ENCODE peak calls at places on chromosomes 13 and 19, in four cellular contexts. One of them, this sample, is unnamed.

GRCh38 chr19:47362321-47362720 is 13.2 kb downstream of the DHX34 start:
- DNase-seq in pancreas: no peak
- DNase-seq in uterus: no peak
- DNase-seq in transverse colon: no peak
- DNase-seq in this sample: no peak

GRCh38 chr13:112901951-112902651 is 66.9 kb upstream of the MCF2L start:
- DNase-seq in pancreas: peak; percentile 51
- DNase-seq in uterus: no peak
- DNase-seq in transverse colon: no peak
- DNase-seq in this sample: no peak

GRCh38 chr13:27822258-27822872 is 30.1 kb downstream of the GSX1 start:
- DNase-seq in pancreas: no peak
- DNase-seq in uterus: no peak
- DNase-seq in transverse colon: no peak
- DNase-seq in this sample: no peak

GRCh38 chr19:54190942-54191670 is at the start of gene TSEN34:
- DNase-seq in pancreas: peak; percentile 94
- DNase-seq in uterus: peak; percentile 52
- DNase-seq in transverse colon: peak; percentile 90
- DNase-seq in this sample: no peak

GRCh38 chr13:37640499-37640898 is 41.9 kb upstream of the POSTN start:
- DNase-seq in pancreas: no peak
- DNase-seq in uterus: no peak
- DNase-seq in transverse colon: no peak
- DNase-seq in this sample: peak; percentile 55

GRCh38 chr13:37995052-37995451 is 125.5 kb upstream of the TRPC4 start:
- DNase-seq in pancreas: no peak
- DNase-seq in uterus: no peak
- DNase-seq in transverse colon: no peak
- DNase-seq in this sample: no peak

GRCh38 chr13:98416408-98416807 is 160.5 kb downstream of the STK24 start:
- DNase-seq in pancreas: peak; percentile 74
- DNase-seq in uterus: no peak
- DNase-seq in transverse colon: peak; percentile 76
- DNase-seq in this sample: no peak

GRCh38 chr19:51514866-51515481 is 13.4 kb upstream of the SIGLEC12 start:
- DNase-seq in pancreas: no peak
- DNase-seq in uterus: no peak
- DNase-seq in transverse colon: no peak
- DNase-seq in this sample: peak; percentile 7

GRCh38 chr13:23705578-23705977 is 135.4 kb downstream of the TNFRSF19 start:
- DNase-seq in pancreas: no peak
- DNase-seq in uterus: no peak
- DNase-seq in transverse colon: no peak
- DNase-seq in this sample: no peak

GRCh38 chr13:33353646-33354045 is 68.1 kb upstream of the STARD13 start:
- DNase-seq in pancreas: no peak
- DNase-seq in uterus: no peak
- DNase-seq in transverse colon: no peak
- DNase-seq in this sample: no peak

GRCh38 chr13:32354040-32354439 is 38.7 kb downstream of the BRCA2 start:
- DNase-seq in pancreas: no peak
- DNase-seq in uterus: no peak
- DNase-seq in transverse colon: no peak
- DNase-seq in this sample: no peak

GRCh38 chr19:10120538-10121198 is 969 bp upstream of the EIF3G start:
- DNase-seq in pancreas: no peak
- DNase-seq in uterus: no peak
- DNase-seq in transverse colon: no peak
- DNase-seq in this sample: peak; percentile 50

GRCh38 chr19:10118960-10119359 is 739 bp downstream of the EIF3G start:
- DNase-seq in pancreas: no peak
- DNase-seq in uterus: no peak
- DNase-seq in transverse colon: no peak
- DNase-seq in this sample: no peak

GRCh38 chr19:10126213-10126639 is 6.5 kb upstream of the EIF3G start:
- DNase-seq in pancreas: no peak
- DNase-seq in uterus: no peak
- DNase-seq in transverse colon: no peak
- DNase-seq in this sample: no peak

GRCh38 chr19:10124429-10124828 is 4.7 kb upstream of the EIF3G start:
- DNase-seq in pancreas: no peak
- DNase-seq in uterus: no peak
- DNase-seq in transverse colon: no peak
- DNase-seq in this sample: no peak

DNA sequence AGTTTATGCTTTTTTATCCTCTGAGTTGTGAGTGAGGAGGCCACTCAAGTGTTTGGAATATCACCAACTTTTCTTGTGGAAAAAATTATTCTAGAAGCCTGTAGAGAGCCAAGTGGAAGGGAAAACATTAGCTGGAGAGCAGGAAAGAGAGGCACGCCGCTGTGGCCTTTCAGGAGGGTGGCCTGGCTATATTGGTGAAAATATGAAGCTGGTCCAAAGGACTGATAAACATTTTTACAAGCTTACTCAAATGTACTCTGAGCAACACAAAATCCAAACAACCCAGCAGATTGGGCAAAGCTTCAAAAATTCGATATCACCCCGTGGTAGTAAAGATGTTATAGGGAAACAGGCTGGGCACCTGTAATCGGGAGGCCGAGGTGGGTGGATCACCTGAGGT is 2.4 kb upstream of the EIF3G start:
- DNase-seq in pancreas: no peak
- DNase-seq in uterus: no peak
- DNase-seq in transverse colon: no peak
- DNase-seq in this sample: peak; percentile 39
- H3K4me3 ChIP-seq in pancreas: no peak overlapping the region
- H3K4me3 ChIP-seq in uterus: no peak overlapping the region
- H3K4me3 ChIP-seq in transverse colon: no peak overlapping the region
- H3K4me3 ChIP-seq in this sample: no peak overlapping the region

GRCh38 chr13:110433014-110433413 is 125.9 kb downstream of the COL4A2 start:
- DNase-seq in pancreas: no peak
- DNase-seq in uterus: no peak
- DNase-seq in transverse colon: no peak
- DNase-seq in this sample: no peak
- H3K27ac ChIP-seq in pancreas: no peak overlapping the region
- H3K27ac ChIP-seq in uterus: peak overlapping the region; percentile 61
- H3K27ac ChIP-seq in transverse colon: no peak overlapping the region
- H3K27ac ChIP-seq in this sample: no peak overlapping the region

GRCh38 chr19:29259153-29259552 is 46.2 kb upstream of the UQCRFS1 start:
- DNase-seq in pancreas: no peak
- DNase-seq in uterus: no peak
- DNase-seq in transverse colon: no peak
- DNase-seq in this sample: no peak

GRCh38 chr19:29259867-29260281 is 46.9 kb upstream of the UQCRFS1 start:
- DNase-seq in pancreas: no peak
- DNase-seq in uterus: no peak
- DNase-seq in transverse colon: no peak
- DNase-seq in this sample: no peak

GRCh38 chr19:29263305-29264080 is 50.5 kb upstream of the UQCRFS1 start:
- DNase-seq in pancreas: peak; percentile 77
- DNase-seq in uterus: no peak
- DNase-seq in transverse colon: peak; percentile 34
- DNase-seq in this sample: no peak

GRCh38 chr19:29262085-29262484 is 49.1 kb upstream of the UQCRFS1 start:
- DNase-seq in pancreas: no peak
- DNase-seq in uterus: no peak
- DNase-seq in transverse colon: no peak
- DNase-seq in this sample: no peak

DNA sequence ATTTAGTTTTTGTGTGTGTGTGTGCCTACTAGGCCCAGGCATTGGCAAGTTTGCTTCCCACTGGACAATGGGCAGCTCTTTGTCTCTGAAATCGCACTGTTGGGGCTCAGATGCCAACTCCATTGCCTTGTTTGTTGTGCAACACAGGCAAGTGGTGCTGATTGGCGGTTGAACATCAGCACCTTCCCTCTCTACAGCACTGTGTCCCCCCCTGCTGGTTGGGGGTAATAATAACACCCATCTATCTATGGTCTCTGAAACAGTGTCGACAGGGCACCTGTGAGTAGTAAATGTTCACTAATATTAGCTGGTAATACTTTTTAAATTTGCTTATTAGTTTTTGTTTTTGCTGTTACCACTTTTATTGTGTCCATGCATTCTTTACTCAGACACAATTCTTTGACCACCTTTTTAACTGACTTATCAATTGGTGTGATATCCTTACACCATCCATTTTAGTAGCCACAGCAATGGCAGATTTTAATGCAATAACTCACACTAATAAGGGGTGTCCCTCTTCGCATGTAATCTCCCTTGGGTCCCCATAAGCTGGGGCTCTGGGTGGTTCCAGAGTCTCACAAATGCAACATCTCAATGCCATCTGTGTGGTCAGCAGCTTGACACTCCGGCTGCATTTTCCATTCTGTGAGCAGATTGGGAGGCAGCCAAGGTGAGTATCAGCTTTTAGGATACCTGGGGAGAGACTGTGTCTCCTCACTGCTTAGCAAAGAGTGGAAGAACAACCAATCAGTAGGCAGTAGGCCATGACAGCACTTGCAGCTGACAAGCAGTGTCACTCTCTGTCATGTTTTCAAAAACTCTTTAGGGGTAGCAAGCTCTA is 47.7 kb upstream of the UQCRFS1 start:
- DNase-seq in pancreas: no peak
- DNase-seq in uterus: no peak
- DNase-seq in transverse colon: no peak
- DNase-seq in this sample: no peak
- TF ChIP-seq CTCF in pancreas: no peak
- TF ChIP-seq CTCF in uterus: no peak
- TF ChIP-seq CTCF in transverse colon: peak; percentile 10
- TF ChIP-seq CTCF in this sample: peak; percentile 37

DNA sequence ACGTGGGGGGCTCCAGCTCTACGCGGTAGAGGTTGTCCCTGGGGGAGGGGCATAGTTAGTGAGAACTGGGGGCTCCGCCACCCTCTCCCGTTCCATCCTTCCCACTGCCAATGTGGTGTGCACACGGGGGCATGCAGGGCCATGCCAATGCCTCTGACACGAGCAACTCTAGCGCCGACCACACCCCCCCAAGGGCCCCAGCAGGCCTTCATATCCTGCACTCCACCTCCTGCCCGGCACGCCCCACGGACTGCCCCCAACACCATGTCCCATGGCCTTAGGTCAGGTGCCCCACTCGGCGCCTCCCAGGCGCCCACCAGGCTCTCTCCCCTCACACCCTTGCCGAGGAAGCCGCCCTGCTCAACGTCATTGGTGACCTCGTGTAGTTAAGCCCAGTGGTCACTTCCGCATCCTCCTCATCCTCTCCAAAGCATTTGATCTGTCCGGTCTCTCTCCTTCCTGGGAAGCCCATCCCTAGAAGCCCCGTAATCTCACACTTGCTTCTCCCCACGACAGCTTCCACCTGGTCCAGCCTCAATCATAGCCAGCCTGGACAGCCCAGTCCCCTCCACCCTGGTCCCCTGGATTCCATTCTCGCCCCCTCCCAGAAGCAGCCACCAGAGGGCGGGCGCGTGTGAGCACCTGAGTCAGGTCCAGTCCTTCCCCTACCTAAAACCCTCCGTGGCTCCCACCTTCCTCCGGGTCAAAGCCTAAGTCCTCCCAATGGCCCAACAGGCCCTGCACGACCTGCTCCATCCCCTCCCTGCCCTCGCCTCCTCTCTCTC is 2.1 kb downstream of the SEMA6B start:
- DNase-seq in pancreas: no peak
- DNase-seq in uterus: no peak
- DNase-seq in transverse colon: no peak
- DNase-seq in this sample: no peak
- H3K4me3 ChIP-seq in pancreas: peak overlapping the region; percentile 25
- H3K4me3 ChIP-seq in uterus: no peak overlapping the region
- H3K4me3 ChIP-seq in transverse colon: no peak overlapping the region
- H3K4me3 ChIP-seq in this sample: no peak overlapping the region

This sample was measured in AG04450.